ENCODE peak calls at places on chromosome 2, in six cellular contexts. One of them, this sample, is unnamed.

GRCh38 chr2:176158855-176159677 is 2.0 kb downstream of the HOXD3 start:
- DNase-seq in A549: no peak
- DNase-seq in activated CD8-positive, alpha-beta T cell treated with anti-CD3 and anti-CD28 coated beads for 36 hours: no peak
- DNase-seq in psoas muscle: no peak
- DNase-seq in coronary artery: no peak
- DNase-seq in GM13976: no peak
- DNase-seq in this sample: no peak

GRCh38 chr2:126616606-126617069 is 39.3 kb upstream of the GYPC start:
- DNase-seq in A549: no peak
- DNase-seq in activated CD8-positive, alpha-beta T cell treated with anti-CD3 and anti-CD28 coated beads for 36 hours: no peak
- DNase-seq in psoas muscle: no peak
- DNase-seq in coronary artery: no peak
- DNase-seq in GM13976: no peak
- DNase-seq in this sample: no peak

GRCh38 chr2:4662161-4662779 is 958.9 kb downstream of the DCDC2C start:
- DNase-seq in A549: no peak
- DNase-seq in activated CD8-positive, alpha-beta T cell treated with anti-CD3 and anti-CD28 coated beads for 36 hours: no peak
- DNase-seq in psoas muscle: no peak
- DNase-seq in coronary artery: no peak
- DNase-seq in GM13976: no peak
- DNase-seq in this sample: peak

GRCh38 chr2:151826737-151827157 is 1.5 kb downstream of the ARL5A start:
- DNase-seq in A549: no peak
- DNase-seq in activated CD8-positive, alpha-beta T cell treated with anti-CD3 and anti-CD28 coated beads for 36 hours: peak
- DNase-seq in psoas muscle: no peak
- DNase-seq in coronary artery: no peak
- DNase-seq in GM13976: peak
- DNase-seq in this sample: no peak

GRCh38 chr2:50607746-50608145 is 424.2 kb downstream of the NRXN1 start:
- DNase-seq in A549: no peak
- DNase-seq in activated CD8-positive, alpha-beta T cell treated with anti-CD3 and anti-CD28 coated beads for 36 hours: no peak
- DNase-seq in psoas muscle: no peak
- DNase-seq in coronary artery: no peak
- DNase-seq in GM13976: no peak
- DNase-seq in this sample: no peak

GRCh38 chr2:130954873-130955272 is 118.2 kb downstream of the ARHGEF4 start:
- DNase-seq in A549: no peak
- DNase-seq in activated CD8-positive, alpha-beta T cell treated with anti-CD3 and anti-CD28 coated beads for 36 hours: no peak
- DNase-seq in psoas muscle: no peak
- DNase-seq in coronary artery: no peak
- DNase-seq in GM13976: no peak
- DNase-seq in this sample: no peak

GRCh38 chr2:129902731-129903585 is 76.5 kb upstream of the RAB6C start:
- DNase-seq in A549: no peak
- DNase-seq in activated CD8-positive, alpha-beta T cell treated with anti-CD3 and anti-CD28 coated beads for 36 hours: no peak
- DNase-seq in psoas muscle: no peak
- DNase-seq in coronary artery: peak
- DNase-seq in GM13976: no peak
- DNase-seq in this sample: no peak

GRCh38 chr2:96305979-96306308 is 598 bp upstream of the SNRNP200 start:
- DNase-seq in A549: no peak
- DNase-seq in activated CD8-positive, alpha-beta T cell treated with anti-CD3 and anti-CD28 coated beads for 36 hours: peak
- DNase-seq in psoas muscle: no peak
- DNase-seq in coronary artery: no peak
- DNase-seq in GM13976: no peak
- DNase-seq in this sample: no peak

GRCh38 chr2:150689600-150689999 is 202.1 kb upstream of the RND3 start:
- DNase-seq in A549: no peak
- DNase-seq in activated CD8-positive, alpha-beta T cell treated with anti-CD3 and anti-CD28 coated beads for 36 hours: no peak
- DNase-seq in psoas muscle: no peak
- DNase-seq in coronary artery: no peak
- DNase-seq in GM13976: no peak
- DNase-seq in this sample: no peak

DNA sequence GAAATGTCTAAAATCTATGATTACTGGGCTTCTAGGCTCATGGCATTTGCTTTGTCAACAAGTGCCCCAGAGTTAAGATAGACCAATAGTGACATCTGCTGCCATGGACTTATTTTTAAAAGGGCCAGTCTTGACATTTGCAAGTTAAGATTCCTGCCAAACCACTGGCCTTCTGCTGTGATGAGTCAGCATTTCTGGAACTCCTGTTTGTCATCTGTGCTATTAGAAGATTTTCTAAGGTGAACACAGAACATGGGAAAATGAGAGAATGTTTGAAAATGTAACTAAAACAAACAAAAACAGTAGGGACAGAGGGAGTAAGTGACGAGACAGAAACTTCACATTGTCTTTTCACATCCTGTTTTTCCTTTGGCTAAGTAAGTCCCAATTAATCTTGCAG is 93.7 kb upstream of the WDR75 start:
- DNase-seq in A549: peak
- DNase-seq in activated CD8-positive, alpha-beta T cell treated with anti-CD3 and anti-CD28 coated beads for 36 hours: peak
- DNase-seq in psoas muscle: no peak
- DNase-seq in coronary artery: no peak
- DNase-seq in GM13976: peak
- DNase-seq in this sample: peak
- TF ChIP-seq CTCF in A549: peak
- TF ChIP-seq CTCF in activated CD8-positive, alpha-beta T cell treated with anti-CD3 and anti-CD28 coated beads for 36 hours: peak
- TF ChIP-seq CTCF in psoas muscle: peak
- TF ChIP-seq CTCF in coronary artery: no peak
- TF ChIP-seq CTCF in GM13976: no peak
- TF ChIP-seq CTCF in this sample: peak

GRCh38 chr2:48016620-48017019 is 110.3 kb upstream of the FBXO11 start:
- DNase-seq in A549: peak
- DNase-seq in activated CD8-positive, alpha-beta T cell treated with anti-CD3 and anti-CD28 coated beads for 36 hours: no peak
- DNase-seq in psoas muscle: no peak
- DNase-seq in coronary artery: no peak
- DNase-seq in GM13976: no peak
- DNase-seq in this sample: no peak
- TF ChIP-seq CTCF in A549: peak
- TF ChIP-seq CTCF in activated CD8-positive, alpha-beta T cell treated with anti-CD3 and anti-CD28 coated beads for 36 hours: no peak
- TF ChIP-seq CTCF in psoas muscle: no peak
- TF ChIP-seq CTCF in coronary artery: no peak
- TF ChIP-seq CTCF in GM13976: no peak
- TF ChIP-seq CTCF in this sample: peak

GRCh38 chr2:610465-610864 is 66.7 kb downstream of the TMEM18 start:
- DNase-seq in A549: no peak
- DNase-seq in activated CD8-positive, alpha-beta T cell treated with anti-CD3 and anti-CD28 coated beads for 36 hours: no peak
- DNase-seq in psoas muscle: no peak
- DNase-seq in coronary artery: no peak
- DNase-seq in GM13976: no peak
- DNase-seq in this sample: no peak
- TF ChIP-seq CTCF in A549: no peak
- TF ChIP-seq CTCF in activated CD8-positive, alpha-beta T cell treated with anti-CD3 and anti-CD28 coated beads for 36 hours: no peak
- TF ChIP-seq CTCF in psoas muscle: no peak
- TF ChIP-seq CTCF in coronary artery: no peak
- TF ChIP-seq CTCF in GM13976: no peak
- TF ChIP-seq CTCF in this sample: no peak

DNA sequence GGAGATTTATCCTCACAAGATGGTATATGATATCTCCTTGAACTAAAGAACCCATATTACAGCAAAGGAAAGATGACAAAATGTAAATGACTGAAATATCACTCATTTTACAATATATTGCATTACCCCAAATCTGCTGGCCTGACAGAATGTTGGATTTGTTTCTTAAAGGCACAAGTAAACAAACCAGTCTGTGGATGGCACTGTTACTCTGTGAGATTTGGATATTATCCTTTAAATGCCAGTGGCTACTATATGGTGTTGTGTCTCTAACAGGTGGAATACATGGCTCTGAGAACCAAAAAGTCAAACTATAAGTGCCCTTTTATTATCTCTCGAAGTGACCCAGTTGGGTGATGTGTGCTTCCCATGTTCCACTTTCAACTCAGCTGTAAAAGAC is 125.7 kb downstream of the PDE1A start:
- DNase-seq in A549: no peak
- DNase-seq in activated CD8-positive, alpha-beta T cell treated with anti-CD3 and anti-CD28 coated beads for 36 hours: no peak
- DNase-seq in psoas muscle: no peak
- DNase-seq in coronary artery: no peak
- DNase-seq in GM13976: no peak
- DNase-seq in this sample: no peak
- TF ChIP-seq CTCF in A549: peak
- TF ChIP-seq CTCF in activated CD8-positive, alpha-beta T cell treated with anti-CD3 and anti-CD28 coated beads for 36 hours: no peak
- TF ChIP-seq CTCF in psoas muscle: no peak
- TF ChIP-seq CTCF in coronary artery: no peak
- TF ChIP-seq CTCF in GM13976: no peak
- TF ChIP-seq CTCF in this sample: no peak

GRCh38 chr2:226667736-226668135 is 131.9 kb downstream of the IRS1 start:
- DNase-seq in A549: no peak
- DNase-seq in activated CD8-positive, alpha-beta T cell treated with anti-CD3 and anti-CD28 coated beads for 36 hours: no peak
- DNase-seq in psoas muscle: no peak
- DNase-seq in coronary artery: no peak
- DNase-seq in GM13976: no peak
- DNase-seq in this sample: no peak

GRCh38 chr2:226671177-226671676 is 128.4 kb downstream of the IRS1 start:
- DNase-seq in A549: no peak
- DNase-seq in activated CD8-positive, alpha-beta T cell treated with anti-CD3 and anti-CD28 coated beads for 36 hours: no peak
- DNase-seq in psoas muscle: no peak
- DNase-seq in coronary artery: no peak
- DNase-seq in GM13976: no peak
- DNase-seq in this sample: no peak

GRCh38 chr2:226669905-226670304 is 129.7 kb downstream of the IRS1 start:
- DNase-seq in A549: no peak
- DNase-seq in activated CD8-positive, alpha-beta T cell treated with anti-CD3 and anti-CD28 coated beads for 36 hours: no peak
- DNase-seq in psoas muscle: no peak
- DNase-seq in coronary artery: no peak
- DNase-seq in GM13976: no peak
- DNase-seq in this sample: no peak

GRCh38 chr2:226665306-226665831 is 134.3 kb downstream of the IRS1 start:
- DNase-seq in A549: no peak
- DNase-seq in activated CD8-positive, alpha-beta T cell treated with anti-CD3 and anti-CD28 coated beads for 36 hours: no peak
- DNase-seq in psoas muscle: no peak
- DNase-seq in coronary artery: no peak
- DNase-seq in GM13976: no peak
- DNase-seq in this sample: no peak

GRCh38 chr2:226669249-226669648 is 130.4 kb downstream of the IRS1 start:
- DNase-seq in A549: no peak
- DNase-seq in activated CD8-positive, alpha-beta T cell treated with anti-CD3 and anti-CD28 coated beads for 36 hours: no peak
- DNase-seq in psoas muscle: no peak
- DNase-seq in coronary artery: no peak
- DNase-seq in GM13976: no peak
- DNase-seq in this sample: no peak
- TF ChIP-seq CTCF in A549: no peak
- TF ChIP-seq CTCF in activated CD8-positive, alpha-beta T cell treated with anti-CD3 and anti-CD28 coated beads for 36 hours: no peak
- TF ChIP-seq CTCF in psoas muscle: no peak
- TF ChIP-seq CTCF in coronary artery: no peak
- TF ChIP-seq CTCF in GM13976: no peak
- TF ChIP-seq CTCF in this sample: no peak

GRCh38 chr2:216151313-216152030 is 42.3 kb downstream of the XRCC5 start:
- DNase-seq in A549: no peak
- DNase-seq in activated CD8-positive, alpha-beta T cell treated with anti-CD3 and anti-CD28 coated beads for 36 hours: no peak
- DNase-seq in psoas muscle: no peak
- DNase-seq in coronary artery: no peak
- DNase-seq in GM13976: no peak
- DNase-seq in this sample: peak
- TF ChIP-seq CTCF in A549: peak
- TF ChIP-seq CTCF in activated CD8-positive, alpha-beta T cell treated with anti-CD3 and anti-CD28 coated beads for 36 hours: no peak
- TF ChIP-seq CTCF in psoas muscle: no peak
- TF ChIP-seq CTCF in coronary artery: no peak
- TF ChIP-seq CTCF in GM13976: no peak
- TF ChIP-seq CTCF in this sample: no peak

GRCh38 chr2:41917587-41917986 is 130.2 kb upstream of the PKDCC start:
- DNase-seq in A549: no peak
- DNase-seq in activated CD8-positive, alpha-beta T cell treated with anti-CD3 and anti-CD28 coated beads for 36 hours: no peak
- DNase-seq in psoas muscle: no peak
- DNase-seq in coronary artery: no peak
- DNase-seq in GM13976: no peak
- DNase-seq in this sample: no peak

GRCh38 chr2:41920181-41920580 is 127.6 kb upstream of the PKDCC start:
- DNase-seq in A549: no peak
- DNase-seq in activated CD8-positive, alpha-beta T cell treated with anti-CD3 and anti-CD28 coated beads for 36 hours: no peak
- DNase-seq in psoas muscle: no peak
- DNase-seq in coronary artery: no peak
- DNase-seq in GM13976: no peak
- DNase-seq in this sample: no peak

GRCh38 chr2:41916177-41916576 is 131.6 kb upstream of the PKDCC start:
- DNase-seq in A549: no peak
- DNase-seq in activated CD8-positive, alpha-beta T cell treated with anti-CD3 and anti-CD28 coated beads for 36 hours: no peak
- DNase-seq in psoas muscle: no peak
- DNase-seq in coronary artery: no peak
- DNase-seq in GM13976: no peak
- DNase-seq in this sample: no peak

GRCh38 chr2:41920812-41921211 is 127.0 kb upstream of the PKDCC start:
- DNase-seq in A549: no peak
- DNase-seq in activated CD8-positive, alpha-beta T cell treated with anti-CD3 and anti-CD28 coated beads for 36 hours: no peak
- DNase-seq in psoas muscle: no peak
- DNase-seq in coronary artery: no peak
- DNase-seq in GM13976: no peak
- DNase-seq in this sample: no peak

DNA sequence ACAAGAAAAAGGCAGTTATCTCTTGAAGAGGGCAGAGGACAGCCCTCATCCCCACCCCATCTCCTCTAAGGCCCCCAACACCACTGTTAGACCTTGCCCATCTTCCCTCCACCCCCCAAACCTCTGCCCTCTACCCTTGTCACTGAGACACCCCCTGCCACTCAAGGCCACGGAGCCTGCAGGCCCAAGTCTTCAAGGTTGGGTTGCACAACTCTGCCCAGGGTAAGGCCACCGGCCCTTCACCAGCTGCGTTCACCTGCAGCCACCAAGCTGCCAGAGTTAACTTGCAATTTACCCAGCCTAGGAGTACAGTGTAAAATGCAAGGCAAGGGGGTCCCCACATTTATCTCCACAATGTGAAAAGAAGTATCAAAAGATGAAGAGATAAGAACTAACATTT is 128.7 kb upstream of the PKDCC start:
- DNase-seq in A549: no peak
- DNase-seq in activated CD8-positive, alpha-beta T cell treated with anti-CD3 and anti-CD28 coated beads for 36 hours: no peak
- DNase-seq in psoas muscle: no peak
- DNase-seq in coronary artery: peak
- DNase-seq in GM13976: no peak
- DNase-seq in this sample: no peak
- TF ChIP-seq CTCF in A549: no peak
- TF ChIP-seq CTCF in activated CD8-positive, alpha-beta T cell treated with anti-CD3 and anti-CD28 coated beads for 36 hours: no peak
- TF ChIP-seq CTCF in psoas muscle: no peak
- TF ChIP-seq CTCF in coronary artery: no peak
- TF ChIP-seq CTCF in GM13976: no peak
- TF ChIP-seq CTCF in this sample: no peak

This sample was measured in brain microvascular endothelial cell.